ENCODE peak calls at places on chromosomes 13 and 19, in five cellular contexts. C is AG04449; A is HCEC 1CT; X is CD4-positive, alpha-beta T cell; R is hepatocyte. J is an unnamed sample.

GRCh38 chr19:2341987-2342386 is 13.5 kb downstream of the SPPL2B start:
- DNase-seq in C (no peak), A (no peak), X (no peak), R (no peak), J (no peak)

GRCh38 chr19:15249560-15249874 is 17.3 kb upstream of the EPHX3 start:
- DNase-seq in C (no peak), A (peak), X (no peak), R (no peak), J (no peak)

GRCh38 chr13:67013709-67014108 is 216.4 kb downstream of the PCDH9 start:
- DNase-seq in C (no peak), A (no peak), X (no peak), R (no peak), J (no peak)

GRCh38 chr13:43663474-43664090 is 123.2 kb downstream of the ENOX1 start:
- DNase-seq in C (peak), A (peak), X (no peak), R (no peak), J (no peak)

GRCh38 chr19:10295305-10295846 is 5.6 kb downstream of the ICAM5 start:
- DNase-seq in C (no peak), A (no peak), X (peak), R (no peak), J (peak)

GRCh38 chr13:73274147-73274546 is 215.3 kb downstream of the KLF5 start:
- DNase-seq in C (peak), A (peak), X (no peak), R (no peak), J (no peak)

GRCh38 chr19:36008336-36008978 is at the start of gene SYNE4:
- DNase-seq in C (no peak), A (no peak), X (no peak), R (peak), J (no peak)

GRCh38 chr13:39685652-39686051 is 30.2 kb downstream of the COG6 start:
- DNase-seq in C (no peak), A (no peak), X (no peak), R (no peak), J (no peak)

GRCh38 chr13:78298657-78299056 is 304.7 kb downstream of the POU4F1 start:
- DNase-seq in C (no peak), A (peak), X (no peak), R (no peak), J (no peak)

GRCh38 chr13:31588923-31589322 is 150.4 kb upstream of the RXFP2 start:
- DNase-seq in C (no peak), A (no peak), X (no peak), R (peak), J (no peak)

GRCh38 chr19:44777715-44778347 is at the start of gene CBLC:
- DNase-seq in C (no peak), A (no peak), X (no peak), R (peak), J (no peak)

GRCh38 chr13:77138813-77139212 is 111.9 kb upstream of the FBXL3 start:
- DNase-seq in C (no peak), A (no peak), X (no peak), R (no peak), J (no peak)